ENCODE peak calls at places on chromosomes 6 and 20, in five cellular contexts. N, S, I, Y and J are unnamed samples.

GRCh38 chr6:128508588-128509296 is 11.7 kb downstream of the PTPRK start:
- DNase-seq in N (no peak), S (no peak), I (peak), Y (no peak), J (peak)

GRCh38 chr6:166534658-166535406 is 51.6 kb downstream of the RAMACL start:
- DNase-seq in N (no peak), S (no peak), I (no peak), Y (no peak), J (no peak)

GRCh38 chr20:47400685-47401084 is 44.2 kb upstream of the ZMYND8 start:
- DNase-seq in N (no peak), S (no peak), I (peak), Y (peak), J (peak)

GRCh38 chr6:146388736-146389364 is 154.8 kb upstream of the RAB32 start:
- DNase-seq in N (no peak), S (no peak), I (no peak), Y (no peak), J (no peak)

GRCh38 chr6:107740496-107741190 is 83.5 kb downstream of the SCML4 start:
- DNase-seq in N (no peak), S (no peak), I (no peak), Y (peak), J (no peak)

GRCh38 chr20:44188752-44189151 is 1.8 kb upstream of the JPH2 start:
- DNase-seq in N (no peak), S (no peak), I (peak), Y (no peak), J (no peak)

GRCh38 chr6:170358496-170358895 is 51.9 kb downstream of the FAM120B start:
- DNase-seq in N (no peak), S (no peak), I (no peak), Y (no peak), J (no peak)

GRCh38 chr6:137222376-137222775 is 3.2 kb upstream of the IFNGR1 start:
- DNase-seq in N (no peak), S (no peak), I (no peak), Y (no peak), J (no peak)